ENCODE peak calls at places on chromosomes 16 and 17, in six cellular contexts. One of them, this sample, is unnamed.

GRCh38 chr16:676565-677297 is 1.3 kb downstream of the RHBDL1 start:
- DNase-seq in ascending aorta: no peak
- DNase-seq in thoracic aorta: no peak
- DNase-seq in psoas muscle: no peak
- DNase-seq in thyroid gland: no peak
- DNase-seq in testis: no peak
- DNase-seq in this sample: peak; percentile 93

GRCh38 chr17:50056217-50056960 is 479 bp downstream of the ITGA3 start:
- DNase-seq in ascending aorta: peak; percentile 80
- DNase-seq in thoracic aorta: no peak
- DNase-seq in psoas muscle: peak; percentile 48
- DNase-seq in thyroid gland: peak; percentile 82
- DNase-seq in testis: peak; percentile 70
- DNase-seq in this sample: peak; percentile 71

GRCh38 chr17:34234616-34235015 is 20.5 kb upstream of the CCL2 start:
- DNase-seq in ascending aorta: no peak
- DNase-seq in thoracic aorta: no peak
- DNase-seq in psoas muscle: no peak
- DNase-seq in thyroid gland: no peak
- DNase-seq in testis: no peak
- DNase-seq in this sample: no peak

GRCh38 chr16:61362583-61362982 is 673.7 kb downstream of the CDH8 start:
- DNase-seq in ascending aorta: no peak
- DNase-seq in thoracic aorta: no peak
- DNase-seq in psoas muscle: no peak
- DNase-seq in thyroid gland: no peak
- DNase-seq in testis: no peak
- DNase-seq in this sample: no peak

GRCh38 chr17:76122411-76123126 is 18.5 kb downstream of the FOXJ1 start:
- DNase-seq in ascending aorta: no peak
- DNase-seq in thoracic aorta: no peak
- DNase-seq in psoas muscle: no peak
- DNase-seq in thyroid gland: no peak
- DNase-seq in testis: no peak
- DNase-seq in this sample: no peak

GRCh38 chr17:43366809-43367587 is 31.8 kb upstream of the ARL4D start:
- DNase-seq in ascending aorta: peak; percentile 72
- DNase-seq in thoracic aorta: no peak
- DNase-seq in psoas muscle: peak; percentile 20
- DNase-seq in thyroid gland: no peak
- DNase-seq in testis: no peak
- DNase-seq in this sample: no peak

GRCh38 chr17:50630524-50631194 is 4.0 kb upstream of the ABCC3 start:
- DNase-seq in ascending aorta: no peak
- DNase-seq in thoracic aorta: no peak
- DNase-seq in psoas muscle: no peak
- DNase-seq in thyroid gland: peak; percentile 84
- DNase-seq in testis: peak; percentile 66
- DNase-seq in this sample: peak; percentile 94

GRCh38 chr17:75412455-75413317 is 7.2 kb upstream of the GRB2 start:
- DNase-seq in ascending aorta: peak; percentile 82
- DNase-seq in thoracic aorta: no peak
- DNase-seq in psoas muscle: peak; percentile 35
- DNase-seq in thyroid gland: peak; percentile 70
- DNase-seq in testis: peak; percentile 78
- DNase-seq in this sample: peak; percentile 72

GRCh38 chr16:69036399-69037091 is 68.9 kb upstream of the HAS3 start:
- DNase-seq in ascending aorta: no peak
- DNase-seq in thoracic aorta: no peak
- DNase-seq in psoas muscle: no peak
- DNase-seq in thyroid gland: peak; percentile 42
- DNase-seq in testis: peak; percentile 64
- DNase-seq in this sample: no peak

GRCh38 chr17:71427801-71428200 is 693.0 kb upstream of the SOX9 start:
- DNase-seq in ascending aorta: no peak
- DNase-seq in thoracic aorta: no peak
- DNase-seq in psoas muscle: no peak
- DNase-seq in thyroid gland: no peak
- DNase-seq in testis: no peak
- DNase-seq in this sample: no peak

GRCh38 chr17:56269509-56269908 is 116.2 kb downstream of the ANKFN1 start:
- DNase-seq in ascending aorta: no peak
- DNase-seq in thoracic aorta: no peak
- DNase-seq in psoas muscle: no peak
- DNase-seq in thyroid gland: no peak
- DNase-seq in testis: no peak
- DNase-seq in this sample: no peak

GRCh38 chr16:24041834-24042631 is 206.2 kb downstream of the PRKCB start:
- DNase-seq in ascending aorta: no peak
- DNase-seq in thoracic aorta: no peak
- DNase-seq in psoas muscle: peak; percentile 31
- DNase-seq in thyroid gland: peak; percentile 35
- DNase-seq in testis: peak; percentile 86
- DNase-seq in this sample: peak; percentile 72

GRCh38 chr16:8668138-8668537 is 6.3 kb upstream of the ABAT start:
- DNase-seq in ascending aorta: no peak
- DNase-seq in thoracic aorta: no peak
- DNase-seq in psoas muscle: no peak
- DNase-seq in thyroid gland: no peak
- DNase-seq in testis: no peak
- DNase-seq in this sample: no peak

GRCh38 chr16:88348377-88349152 is 34.2 kb upstream of the ZNF469 start:
- DNase-seq in ascending aorta: no peak
- DNase-seq in thoracic aorta: no peak
- DNase-seq in psoas muscle: peak; percentile 7
- DNase-seq in thyroid gland: no peak
- DNase-seq in testis: no peak
- DNase-seq in this sample: no peak

GRCh38 chr17:48928876-48929811 is 15.5 kb downstream of the SNF8 start:
- DNase-seq in ascending aorta: no peak
- DNase-seq in thoracic aorta: no peak
- DNase-seq in psoas muscle: no peak
- DNase-seq in thyroid gland: no peak
- DNase-seq in testis: no peak
- DNase-seq in this sample: no peak

GRCh38 chr16:379183-379960 is 2.4 kb downstream of the PGAP6 start:
- DNase-seq in ascending aorta: no peak
- DNase-seq in thoracic aorta: no peak
- DNase-seq in psoas muscle: no peak
- DNase-seq in thyroid gland: peak; percentile 99
- DNase-seq in testis: no peak
- DNase-seq in this sample: peak; percentile 84

GRCh38 chr17:82212331-82213250 is at the start of gene CCDC57:
- DNase-seq in ascending aorta: peak; percentile 89
- DNase-seq in thoracic aorta: no peak
- DNase-seq in psoas muscle: peak; percentile 86
- DNase-seq in thyroid gland: peak; percentile 82
- DNase-seq in testis: peak; percentile 81
- DNase-seq in this sample: peak; percentile 83

GRCh38 chr17:80109713-80110446 is 8.5 kb downstream of the GAA start:
- DNase-seq in ascending aorta: no peak
- DNase-seq in thoracic aorta: no peak
- DNase-seq in psoas muscle: no peak
- DNase-seq in thyroid gland: no peak
- DNase-seq in testis: no peak
- DNase-seq in this sample: no peak

GRCh38 chr17:72764632-72765041 is 327.9 kb downstream of the SLC39A11 start:
- DNase-seq in ascending aorta: no peak
- DNase-seq in thoracic aorta: no peak
- DNase-seq in psoas muscle: no peak
- DNase-seq in thyroid gland: no peak
- DNase-seq in testis: no peak
- DNase-seq in this sample: no peak

GRCh38 chr17:19302791-19303233 is 59.7 kb downstream of the B9D1 start:
- DNase-seq in ascending aorta: no peak
- DNase-seq in thoracic aorta: no peak
- DNase-seq in psoas muscle: peak; percentile 17
- DNase-seq in thyroid gland: no peak
- DNase-seq in testis: no peak
- DNase-seq in this sample: no peak

DNA sequence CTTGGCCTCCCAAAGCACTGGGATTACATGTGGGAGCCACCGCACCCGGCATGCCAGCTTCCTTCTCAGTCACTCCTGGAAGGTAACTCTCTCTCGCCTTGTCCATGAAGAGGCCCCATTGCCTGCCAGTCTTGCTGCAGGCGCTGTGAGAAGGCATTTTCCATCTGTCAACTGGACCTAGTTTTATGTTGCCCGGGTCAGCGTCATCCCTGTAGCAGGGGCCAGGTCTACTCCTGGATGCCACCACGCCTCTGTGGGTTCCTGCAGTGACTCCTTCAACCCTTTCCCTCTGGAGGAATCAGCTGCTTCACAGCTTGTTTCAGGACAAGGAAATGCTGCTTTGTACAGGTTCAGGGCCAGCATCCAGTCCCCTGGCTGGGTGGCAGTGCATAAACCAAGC is 2.6 kb upstream of the NLRC3 start:
- DNase-seq in ascending aorta: no peak
- DNase-seq in thoracic aorta: no peak
- DNase-seq in psoas muscle: no peak
- DNase-seq in thyroid gland: no peak
- DNase-seq in testis: no peak
- DNase-seq in this sample: no peak
- H3K4me1 ChIP-seq in ascending aorta: no peaks in the 10 kb centered on the region
- H3K4me1 ChIP-seq in thoracic aorta: no peaks in the 10 kb centered on the region
- H3K4me1 ChIP-seq in psoas muscle: no peaks in the 10 kb centered on the region
- H3K4me1 ChIP-seq in thyroid gland: no peaks in the 10 kb centered on the region
- H3K4me1 ChIP-seq in testis: no peaks in the 10 kb centered on the region
- H3K4me1 ChIP-seq in this sample: no peaks in the 10 kb centered on the region

GRCh38 chr16:28977703-28978641 is 3.4 kb downstream of the SPNS1 start:
- DNase-seq in ascending aorta: no peak
- DNase-seq in thoracic aorta: no peak
- DNase-seq in psoas muscle: no peak
- DNase-seq in thyroid gland: no peak
- DNase-seq in testis: no peak
- DNase-seq in this sample: no peak
- TF ChIP-seq CTCF in ascending aorta: no peak
- TF ChIP-seq CTCF in thoracic aorta: peak; percentile 12
- TF ChIP-seq CTCF in psoas muscle: no peak
- TF ChIP-seq CTCF in thyroid gland: peak; percentile 45
- TF ChIP-seq CTCF in testis: no peak
- TF ChIP-seq CTCF in this sample: peak; percentile 55

GRCh38 chr16:84754353-84754856 is 54.6 kb downstream of the USP10 start:
- DNase-seq in ascending aorta: peak; percentile 87
- DNase-seq in thoracic aorta: peak; percentile 46
- DNase-seq in psoas muscle: no peak
- DNase-seq in thyroid gland: peak; percentile 60
- DNase-seq in testis: peak; percentile 88
- DNase-seq in this sample: peak; percentile 71

GRCh38 chr16:84753412-84754325 is 53.9 kb downstream of the USP10 start:
- DNase-seq in ascending aorta: no peak
- DNase-seq in thoracic aorta: no peak
- DNase-seq in psoas muscle: no peak
- DNase-seq in thyroid gland: no peak
- DNase-seq in testis: no peak
- DNase-seq in this sample: no peak

GRCh38 chr16:84752600-84752999 is 52.8 kb downstream of the USP10 start:
- DNase-seq in ascending aorta: no peak
- DNase-seq in thoracic aorta: no peak
- DNase-seq in psoas muscle: no peak
- DNase-seq in thyroid gland: no peak
- DNase-seq in testis: no peak
- DNase-seq in this sample: no peak

GRCh38 chr16:84756830-84757229 is 57.0 kb downstream of the USP10 start:
- DNase-seq in ascending aorta: no peak
- DNase-seq in thoracic aorta: no peak
- DNase-seq in psoas muscle: no peak
- DNase-seq in thyroid gland: no peak
- DNase-seq in testis: no peak
- DNase-seq in this sample: no peak

DNA sequence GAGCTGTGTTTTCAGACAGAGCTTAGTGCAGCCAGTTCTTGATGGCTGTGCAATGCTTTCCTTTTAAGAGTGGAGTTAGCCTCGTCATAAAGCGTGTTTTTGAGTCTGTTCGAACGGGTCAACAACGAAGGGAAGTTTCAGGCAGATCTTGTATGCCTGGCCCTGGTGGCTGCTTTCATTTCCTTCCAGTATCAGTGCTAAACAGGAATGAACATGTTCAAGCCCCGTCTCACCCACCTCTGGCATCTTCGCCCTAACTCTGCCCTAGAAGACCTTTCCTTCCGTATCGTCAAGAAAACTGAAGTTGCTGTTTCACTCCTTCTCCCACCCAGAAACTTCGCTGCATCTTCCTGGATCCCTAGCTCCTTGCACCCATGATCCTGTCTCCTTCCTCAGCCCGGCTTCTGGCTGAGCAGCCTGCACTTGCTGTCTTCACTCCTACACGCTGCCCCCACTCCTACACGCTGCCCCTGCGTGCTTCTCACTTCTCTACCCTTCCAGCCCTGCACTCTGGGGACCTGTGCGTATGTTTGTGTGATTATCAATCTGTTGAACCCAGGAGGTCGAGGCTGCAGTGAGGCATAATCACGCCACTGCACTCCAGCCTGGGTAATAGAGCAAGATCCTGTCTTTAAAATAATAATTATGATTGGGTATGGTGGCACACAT is 55.3 kb downstream of the USP10 start:
- DNase-seq in ascending aorta: no peak
- DNase-seq in thoracic aorta: no peak
- DNase-seq in psoas muscle: no peak
- DNase-seq in thyroid gland: no peak
- DNase-seq in testis: peak; percentile 47
- DNase-seq in this sample: no peak
- H3K27ac ChIP-seq in ascending aorta: no peak overlapping the region
- H3K27ac ChIP-seq in thoracic aorta: no peak overlapping the region
- H3K27ac ChIP-seq in psoas muscle: no peak overlapping the region
- H3K27ac ChIP-seq in thyroid gland: peak overlapping the region; percentile 31
- H3K27ac ChIP-seq in testis: no peak overlapping the region
- H3K27ac ChIP-seq in this sample: peak overlapping the region; percentile 41

DNA sequence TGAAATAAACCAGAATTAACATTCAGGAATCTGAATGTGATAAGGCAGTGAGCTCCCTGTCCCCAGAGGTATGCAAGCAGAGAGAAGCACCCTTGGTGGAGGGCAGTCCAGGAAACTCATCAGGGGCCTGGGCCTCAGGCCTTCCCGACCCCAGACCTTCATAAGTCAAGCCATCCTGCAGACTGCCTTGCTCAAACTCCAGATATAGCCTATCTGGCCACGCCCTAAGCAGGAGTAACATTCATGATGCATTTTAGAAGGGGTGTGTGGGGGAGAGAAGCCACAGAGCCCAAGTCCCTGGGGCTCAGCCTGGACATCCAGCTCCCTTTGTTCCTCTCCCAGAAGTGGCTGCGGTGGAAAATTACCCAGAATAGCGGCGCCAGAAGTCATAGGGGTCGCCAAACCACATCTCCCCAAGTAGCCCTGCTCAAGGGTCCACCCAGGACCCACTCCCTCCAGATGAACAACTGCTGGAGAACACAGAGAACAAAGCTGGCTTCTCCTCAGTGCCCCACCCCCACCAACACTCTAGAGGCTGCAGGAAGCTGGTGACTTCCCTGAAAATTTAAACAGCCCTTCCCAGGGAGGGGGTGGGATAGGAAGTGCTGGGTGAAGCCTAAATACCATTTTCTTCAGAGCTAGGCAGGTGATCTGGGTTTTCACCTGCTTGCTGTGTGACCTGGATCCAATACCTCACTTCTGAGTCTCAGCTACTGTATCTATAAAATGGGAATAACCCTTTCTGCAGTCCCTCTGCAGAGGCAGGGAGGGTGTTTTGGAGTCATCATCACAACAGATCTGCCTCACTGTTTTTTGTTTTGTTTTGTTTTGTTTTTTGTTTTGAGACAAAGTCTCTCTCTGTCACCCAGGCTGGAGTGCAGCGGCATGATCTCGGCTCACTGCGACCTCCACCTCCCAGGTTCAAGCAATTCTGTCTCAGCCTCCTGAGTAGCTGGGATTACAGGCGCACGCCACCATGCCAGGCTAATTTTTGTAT is 1.5 kb upstream of the SREBF1 start:
- DNase-seq in ascending aorta: no peak
- DNase-seq in thoracic aorta: no peak
- DNase-seq in psoas muscle: peak; percentile 59
- DNase-seq in thyroid gland: peak; percentile 88
- DNase-seq in testis: peak; percentile 78
- DNase-seq in this sample: peak; percentile 64
- H3K4me1 ChIP-seq in ascending aorta: peaks cover 19% of the 10 kb centered on the region
- H3K4me1 ChIP-seq in thoracic aorta: peaks cover 65% of the 10 kb centered on the region
- H3K4me1 ChIP-seq in psoas muscle: peaks cover 70% of the 10 kb centered on the region
- H3K4me1 ChIP-seq in thyroid gland: peaks cover 83% of the 10 kb centered on the region
- H3K4me1 ChIP-seq in testis: peaks cover 74% of the 10 kb centered on the region
- H3K4me1 ChIP-seq in this sample: peaks cover 31% of the 10 kb centered on the region